ENCODE peak calls at places on chromosome 12, in six cellular contexts. P is left ventricle myocardium inferior, Q is cardiac muscle cell, J is choroid plexus epithelial cell, M is WTC11, Y is B cell. V is an unnamed sample.

GRCh38 chr12:123576611-123577010 is 7.7 kb upstream of the TMED2 start:
- DNase-seq in M (no peak), Q (no peak), Y (no peak), P (no peak), J (no peak), V (no peak)

GRCh38 chr12:18320976-18321375 is 59.7 kb downstream of the PIK3C2G start:
- DNase-seq in Y (no peak), J (no peak), Q (no peak), M (no peak), P (no peak), V (no peak)

GRCh38 chr12:116122639-116123038 is 154.9 kb downstream of the MED13L start:
- DNase-seq in M (no peak), P (no peak), Y (no peak), Q (no peak), J (no peak), V (no peak)

GRCh38 chr12:109795023-109795422 is 38.2 kb downstream of the TRPV4 start:
- DNase-seq in J (peak), M (no peak), Y (no peak), P (no peak), Q (peak), V (no peak)

GRCh38 chr12:131738196-131738595 is 27.3 kb downstream of the SFSWAP start:
- DNase-seq in Q (no peak), M (no peak), P (no peak), J (no peak), Y (no peak), V (no peak)

GRCh38 chr12:87274594-87275245 is 754.5 kb downstream of the C12orf50 start:
- DNase-seq in J (peak), M (no peak), P (no peak), Q (peak), Y (peak), V (no peak)

GRCh38 chr12:24469089-24469488 is 479.8 kb downstream of the BCAT1 start:
- DNase-seq in Q (no peak), M (no peak), P (no peak), J (no peak), Y (no peak), V (no peak)

GRCh38 chr12:41121374-41121773 is 66.7 kb upstream of the PDZRN4 start:
- DNase-seq in J (no peak), Y (no peak), Q (no peak), M (no peak), P (no peak), V (no peak)

GRCh38 chr12:121812320-121812871 is 8.6 kb downstream of the SETD1B start:
- DNase-seq in P (peak), Y (no peak), Q (peak), J (peak), M (peak), V (peak)

GRCh38 chr12:76270657-76271358 is 77.4 kb downstream of the BBS10 start:
- DNase-seq in M (no peak), Y (no peak), Q (peak), J (peak), P (no peak), V (no peak)

GRCh38 chr12:131511391-131511802 is 199.5 kb upstream of the SFSWAP start:
- DNase-seq in M (no peak), Y (peak), Q (peak), P (no peak), J (peak), V (peak)

GRCh38 chr12:110280784-110281548 is at the start of gene ATP2A2:
- DNase-seq in Q (peak), M (peak), Y (peak), P (peak), J (peak), V (peak)

GRCh38 chr12:54352891-54353874 is 11.1 kb downstream of the GPR84 start:
- DNase-seq in Y (no peak), P (no peak), Q (peak), J (peak), M (no peak), V (no peak)

GRCh38 chr12:15979096-15980091 is 68.3 kb downstream of the DERA start:
- DNase-seq in J (peak), Q (peak), Y (no peak), M (peak), P (no peak), V (peak)
- TF ChIP-seq CTCF in J (peak), Q (peak), Y (peak), M (peak), P (peak), V (no peak)

GRCh38 chr12:34296143-34297041 is 274.1 kb downstream of the ALG10 start:
- DNase-seq in Q (no peak), M (peak), Y (no peak), J (no peak), P (peak), V (no peak)
- TF ChIP-seq CTCF in Q (no peak), M (no peak), Y (no peak), J (no peak), P (no peak), V (no peak)

GRCh38 chr12:12562016-12562483 is 613 bp downstream of the DUSP16 start:
- DNase-seq in J (peak), Q (peak), Y (peak), M (peak), P (peak), V (peak)

GRCh38 chr12:12560587-12561304 is 1.9 kb downstream of the DUSP16 start:
- DNase-seq in Y (peak), P (no peak), M (no peak), Q (peak), J (peak), V (peak)

GRCh38 chr12:12559699-12560296 is 2.9 kb downstream of the DUSP16 start:
- DNase-seq in P (no peak), Y (no peak), Q (no peak), M (no peak), J (no peak), V (no peak)

GRCh38 chr12:12562585-12563245 is at the start of gene DUSP16:
- DNase-seq in M (peak), J (peak), Q (peak), P (peak), Y (peak), V (peak)

DNA sequence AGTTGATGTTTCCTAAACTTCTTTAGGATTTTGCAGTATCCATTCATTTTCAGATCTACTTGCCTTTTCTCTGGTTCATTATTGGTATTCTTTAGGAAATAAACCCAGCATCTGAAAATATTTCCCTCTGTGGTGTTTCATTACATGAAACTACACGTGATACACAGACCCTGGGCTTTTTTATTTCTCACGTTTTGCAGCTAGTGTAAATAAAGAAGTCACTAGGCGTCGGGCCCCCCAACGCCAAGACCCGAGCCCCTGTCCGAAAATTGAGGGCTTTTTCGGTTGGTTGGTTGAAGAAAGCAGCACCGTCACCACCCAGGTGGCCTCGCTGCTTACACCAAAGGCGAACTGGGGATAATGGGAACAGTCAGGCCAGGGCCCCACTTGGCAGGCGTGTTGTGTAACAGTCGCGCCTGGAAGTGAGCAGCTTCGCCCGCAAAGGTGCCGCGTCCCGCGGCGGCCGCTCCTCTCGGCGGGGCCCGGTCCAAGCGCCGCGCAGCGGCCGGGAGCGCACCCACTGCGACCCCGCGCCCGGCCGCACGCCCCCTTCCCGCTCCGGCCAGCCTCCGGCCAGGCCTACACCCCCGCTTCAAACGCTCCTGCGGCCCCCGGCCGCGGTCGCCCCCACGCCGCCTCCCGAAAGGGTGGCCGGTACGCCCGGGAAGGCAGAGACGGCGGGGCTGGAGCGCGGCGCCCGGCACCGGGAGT is 1.2 kb downstream of the DUSP16 start:
- DNase-seq in J (peak), M (peak), P (peak), Y (peak), Q (peak), V (no peak)
- TF ChIP-seq CTCF in J (no peak), M (no peak), P (no peak), Y (no peak), Q (peak), V (no peak)

DNA sequence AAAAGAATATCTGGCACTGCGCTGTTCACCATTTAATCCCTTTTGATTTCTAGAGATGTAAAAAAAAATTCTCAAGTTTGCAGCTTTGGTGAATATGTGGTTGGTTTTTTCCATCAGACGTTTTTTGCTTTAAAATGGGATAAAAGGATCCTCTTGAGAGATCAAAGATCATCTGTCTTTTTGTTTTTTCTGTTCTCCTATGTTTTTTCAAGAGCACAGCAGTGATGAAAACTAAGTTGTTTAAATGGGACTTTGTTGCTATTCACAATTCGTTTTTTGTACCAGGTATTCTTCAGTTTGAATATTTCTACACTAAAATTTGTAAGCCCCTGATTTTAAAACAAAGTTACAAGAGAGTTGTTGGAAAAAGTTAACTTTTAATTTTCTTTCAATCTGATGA is 29.7 kb upstream of the REP15 start:
- DNase-seq in P (no peak), Q (no peak), M (no peak), J (no peak), Y (no peak), V (no peak)
- TF ChIP-seq CTCF in P (no peak), Q (no peak), M (no peak), J (no peak), Y (no peak), V (no peak)

GRCh38 chr12:6233121-6233971 is 33.1 kb downstream of the CD9 start:
- DNase-seq in Q (no peak), J (peak), M (no peak), Y (no peak), P (no peak), V (no peak)
- TF ChIP-seq CTCF in Q (peak), J (peak), M (no peak), Y (no peak), P (no peak), V (no peak)

GRCh38 chr12:31644536-31644935 is 15.0 kb upstream of the ETFBKMT start:
- DNase-seq in P (no peak), M (no peak), Y (no peak), Q (no peak), J (no peak), V (no peak)
- TF ChIP-seq CTCF in P (no peak), M (no peak), Y (no peak), Q (no peak), J (no peak), V (no peak)

GRCh38 chr12:104870797-104871196 is 87.3 kb downstream of the SLC41A2 start:
- DNase-seq in Y (no peak), P (no peak), J (no peak), Q (no peak), M (no peak), V (no peak)

GRCh38 chr12:104863549-104863948 is 94.5 kb downstream of the SLC41A2 start:
- DNase-seq in M (no peak), Y (no peak), P (no peak), Q (peak), J (no peak), V (no peak)

GRCh38 chr12:104864668-104865067 is 93.4 kb downstream of the SLC41A2 start:
- DNase-seq in Y (no peak), M (no peak), J (peak), Q (peak), P (no peak), V (no peak)

GRCh38 chr12:104866286-104866685 is 91.8 kb downstream of the SLC41A2 start:
- DNase-seq in J (peak), Y (no peak), P (no peak), Q (peak), M (no peak), V (no peak)

DNA sequence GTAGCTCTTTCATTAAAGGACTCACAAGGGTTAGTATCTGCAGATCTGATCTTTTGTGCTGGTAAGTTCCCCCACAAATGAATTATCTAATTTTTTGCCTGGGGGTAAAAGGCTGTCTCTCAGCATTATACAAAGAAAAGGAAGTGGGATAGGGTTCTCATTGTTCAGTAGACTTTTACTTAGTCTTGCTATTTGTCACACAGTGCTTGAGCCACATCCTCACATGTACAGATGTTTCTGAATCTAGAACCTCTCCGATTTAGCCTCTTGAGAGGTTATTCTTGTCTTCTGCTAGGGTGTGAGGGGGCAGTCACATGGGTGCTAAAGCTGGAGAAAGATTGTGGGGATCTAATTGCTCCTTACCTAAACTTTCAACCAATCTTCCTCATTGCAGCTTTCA is 93.0 kb downstream of the SLC41A2 start:
- DNase-seq in J (no peak), Y (peak), Q (no peak), P (no peak), M (no peak), V (peak)
- TF ChIP-seq CTCF in J (no peak), Y (no peak), Q (no peak), P (no peak), M (no peak), V (no peak)

DNA sequence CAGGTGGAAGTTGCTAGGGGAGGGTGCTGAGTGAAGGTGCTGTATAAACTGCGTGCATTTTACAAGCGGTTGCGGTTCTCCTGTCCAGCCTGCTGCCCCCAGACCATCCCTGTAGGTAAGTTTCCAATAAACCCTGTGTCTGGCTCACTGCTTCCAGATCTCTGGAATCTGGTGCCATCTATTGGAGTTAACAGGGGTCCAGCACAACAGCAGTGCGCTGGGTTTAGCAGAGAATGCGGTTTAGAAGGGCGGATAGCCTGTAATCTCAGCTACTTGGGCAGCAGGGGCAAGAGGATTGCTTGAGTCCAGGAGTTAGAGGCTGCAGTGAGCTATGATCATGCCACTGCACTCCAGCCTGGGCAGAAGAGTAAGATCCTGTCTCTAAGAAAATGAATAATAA is 4.9 kb downstream of the AACS start:
- DNase-seq in Q (no peak), M (no peak), P (no peak), J (peak), Y (no peak), V (no peak)
- TF ChIP-seq CTCF in Q (no peak), M (no peak), P (no peak), J (peak), Y (no peak), V (no peak)

V was measured in GM10248.